ENCODE peak calls at places on chromosomes 12 and 14, in ten cellular contexts. V, K, I, T, S, Y, U, H, R and E are unnamed samples.

GRCh38 chr12:124777399-124778372 is 86.0 kb downstream of the SCARB1 start:
- DNase-seq in Y (no peak), H (no peak), R (no peak), U (no peak), I (no peak), T (no peak), S (no peak), V (no peak), K (no peak), E (no peak)

GRCh38 chr14:23066855-23067744 is 9.8 kb upstream of the CDH24 start:
- DNase-seq in T (no peak), V (no peak), Y (no peak), S (no peak), U (no peak), I (peak; percentile 68), H (no peak), K (no peak), R (no peak), E (no peak)

GRCh38 chr12:124032265-124032886 is 59.4 kb downstream of the ZNF664 start:
- DNase-seq in S (peak; percentile 55), V (peak; percentile 91), R (peak; percentile 58), H (no peak), I (no peak), U (peak; percentile 27), T (peak; percentile 8), Y (no peak), K (peak; percentile 40), E (no peak)

GRCh38 chr12:110171636-110172035 is 47.5 kb downstream of the IFT81 start:
- DNase-seq in T (no peak), Y (no peak), R (no peak), K (no peak), V (no peak), S (no peak), I (no peak), U (no peak), H (no peak), E (no peak)

GRCh38 chr12:111578276-111578970 is 20.7 kb downstream of the ATXN2 start:
- DNase-seq in V (peak; percentile 57), R (no peak), Y (no peak), T (no peak), H (no peak), K (no peak), U (peak; percentile 50), I (no peak), S (no peak), E (no peak)

GRCh38 chr12:66903782-66904396 is 225.0 kb upstream of the GRIP1 start:
- DNase-seq in I (no peak), V (no peak), U (peak; percentile 3), K (no peak), H (no peak), T (no peak), R (no peak), S (no peak), Y (no peak), E (no peak)

GRCh38 chr12:12901158-12901791 is 9.9 kb downstream of the GPRC5A start:
- DNase-seq in S (peak; percentile 82), H (no peak), I (peak; percentile 86), V (peak; percentile 55), R (peak; percentile 97), K (no peak), Y (no peak), T (no peak), U (no peak), E (no peak)

GRCh38 chr14:72941286-72941985 is 15.2 kb downstream of the DCAF4 start:
- DNase-seq in I (no peak), U (no peak), K (no peak), Y (no peak), S (no peak), V (no peak), H (no peak), R (no peak), T (no peak), E (no peak)

GRCh38 chr12:19165446-19165845 is 35.9 kb downstream of the PLEKHA5 start:
- DNase-seq in U (no peak), Y (no peak), K (no peak), T (no peak), S (no peak), H (no peak), V (no peak), I (no peak), R (no peak), E (no peak)

GRCh38 chr12:132774646-132775275 is 13.1 kb upstream of the ANKLE2 start:
- DNase-seq in K (no peak), I (no peak), S (no peak), T (no peak), Y (no peak), R (no peak), U (no peak), H (no peak), V (no peak), E (no peak)

GRCh38 chr12:116466536-116466935 is 92.6 kb upstream of the MAP1LC3B2 start:
- DNase-seq in I (no peak), U (no peak), Y (no peak), S (no peak), K (no peak), V (no peak), R (no peak), T (no peak), H (no peak), E (no peak)

GRCh38 chr12:92041742-92042141 is 103.9 kb downstream of the BTG1 start:
- DNase-seq in U (no peak), T (no peak), I (no peak), V (no peak), H (no peak), R (no peak), S (no peak), K (no peak), Y (no peak), E (no peak)

GRCh38 chr12:106885546-106886249 is 70.0 kb upstream of the TMEM263 start:
- DNase-seq in Y (no peak), I (no peak), K (no peak), V (no peak), U (no peak), T (no peak), S (no peak), R (no peak), H (no peak), E (no peak)

GRCh38 chr12:57133916-57134315 is 5.6 kb downstream of the LRP1 start:
- DNase-seq in Y (no peak), T (peak; percentile 33), H (no peak), I (no peak), V (no peak), K (no peak), U (no peak), R (no peak), S (no peak), E (no peak)

GRCh38 chr14:68584786-68585185 is 208.1 kb downstream of the ZFP36L1 start:
- DNase-seq in V (no peak), I (no peak), Y (no peak), T (no peak), H (no peak), R (no peak), S (no peak), U (no peak), K (peak; percentile 3), E (no peak)

GRCh38 chr14:106204063-106204462 is 677.7 kb downstream of the TMEM121 start:
- DNase-seq in U (no peak), H (no peak), T (no peak), I (no peak), R (no peak), S (no peak), Y (no peak), K (no peak), V (no peak), E (no peak)

GRCh38 chr14:99241314-99242035 is 30.5 kb downstream of the BCL11B start:
- DNase-seq in I (no peak), T (no peak), U (no peak), Y (no peak), K (no peak), S (no peak), H (no peak), R (no peak), V (no peak), E (no peak)

GRCh38 chr12:50241178-50241577 is 42.1 kb downstream of the LIMA1 start:
- DNase-seq in R (no peak), S (no peak), H (no peak), V (no peak), Y (no peak), T (no peak), U (no peak), I (no peak), K (peak; percentile 62), E (no peak)

GRCh38 chr12:47156167-47156736 is 76.5 kb upstream of the AMIGO2 start:
- DNase-seq in T (no peak), R (no peak), S (peak; percentile 9), V (no peak), H (no peak), I (no peak), K (no peak), Y (no peak), U (peak; percentile 56), E (no peak)

GRCh38 chr14:101408077-101408831 is 153.0 kb upstream of the DIO3 start:
- DNase-seq in T (no peak), Y (no peak), U (no peak), K (no peak), S (peak; percentile 30), R (peak; percentile 72), V (no peak), H (no peak), I (no peak), E (no peak)

GRCh38 chr12:71460318-71460717 is 20.7 kb downstream of the LGR5 start:
- DNase-seq in U (no peak), T (no peak), Y (no peak), H (no peak), R (no peak), V (no peak), I (no peak), S (no peak), K (no peak), E (no peak)

GRCh38 chr12:130813949-130814348 is 25.1 kb downstream of the STX2 start:
- DNase-seq in H (no peak), Y (no peak), S (no peak), I (no peak), U (no peak), V (no peak), T (no peak), K (no peak), R (no peak), E (no peak)

GRCh38 chr12:32183646-32184045 is 77.0 kb downstream of the BICD1 start:
- DNase-seq in Y (no peak), S (no peak), R (no peak), H (no peak), K (no peak), U (no peak), I (no peak), T (no peak), V (no peak), E (no peak)